ENCODE peak calls at places on chromosome 7, in six cellular contexts. One of them, this sample, is unnamed.

GRCh38 chr7:50628469-50629084 is 63.4 kb upstream of the DDC start:
- DNase-seq in transverse colon: no peak
- DNase-seq in HCT116: no peak
- DNase-seq in sigmoid colon: no peak
- DNase-seq in HL-60: no peak
- DNase-seq in Panc1: no peak
- DNase-seq in this sample: no peak

GRCh38 chr7:38855867-38856266 is 53.1 kb downstream of the VPS41 start:
- DNase-seq in HCT116: no peak
- DNase-seq in sigmoid colon: no peak
- DNase-seq in Panc1: no peak
- DNase-seq in transverse colon: no peak
- DNase-seq in HL-60: no peak
- DNase-seq in this sample: no peak

GRCh38 chr7:142626420-142627035 is 122.7 kb upstream of the PRSS1 start:
- DNase-seq in HL-60: peak
- DNase-seq in transverse colon: peak
- DNase-seq in HCT116: peak
- DNase-seq in sigmoid colon: no peak
- DNase-seq in Panc1: peak
- DNase-seq in this sample: peak

GRCh38 chr7:37194943-37195342 is 253.7 kb downstream of the ELMO1 start:
- DNase-seq in Panc1: no peak
- DNase-seq in HCT116: no peak
- DNase-seq in sigmoid colon: no peak
- DNase-seq in transverse colon: no peak
- DNase-seq in HL-60: no peak
- DNase-seq in this sample: no peak

GRCh38 chr7:96826089-96826488 is 116.4 kb upstream of the SEM1 start:
- DNase-seq in HL-60: no peak
- DNase-seq in sigmoid colon: no peak
- DNase-seq in HCT116: no peak
- DNase-seq in transverse colon: no peak
- DNase-seq in Panc1: no peak
- DNase-seq in this sample: no peak

GRCh38 chr7:44281811-44282600 is 43.4 kb downstream of the CAMK2B start:
- DNase-seq in sigmoid colon: peak
- DNase-seq in Panc1: no peak
- DNase-seq in transverse colon: peak
- DNase-seq in HCT116: no peak
- DNase-seq in HL-60: no peak
- DNase-seq in this sample: peak

GRCh38 chr7:35605760-35606159 is 89.2 kb downstream of the HERPUD2 start:
- DNase-seq in HL-60: no peak
- DNase-seq in transverse colon: no peak
- DNase-seq in sigmoid colon: no peak
- DNase-seq in Panc1: no peak
- DNase-seq in HCT116: no peak
- DNase-seq in this sample: no peak

GRCh38 chr7:74657692-74658170 is at the start of gene GTF2I:
- DNase-seq in sigmoid colon: no peak
- DNase-seq in HL-60: no peak
- DNase-seq in transverse colon: no peak
- DNase-seq in HCT116: no peak
- DNase-seq in Panc1: no peak
- DNase-seq in this sample: peak

GRCh38 chr7:128006550-128007292 is 24.5 kb downstream of the LRRC4 start:
- DNase-seq in HL-60: no peak
- DNase-seq in Panc1: no peak
- DNase-seq in sigmoid colon: no peak
- DNase-seq in HCT116: no peak
- DNase-seq in transverse colon: no peak
- DNase-seq in this sample: no peak

GRCh38 chr7:128154519-128154918 is 86.6 kb upstream of the LEP start:
- DNase-seq in Panc1: no peak
- DNase-seq in sigmoid colon: no peak
- DNase-seq in HCT116: no peak
- DNase-seq in HL-60: peak
- DNase-seq in transverse colon: no peak
- DNase-seq in this sample: no peak

GRCh38 chr7:158266817-158267736 is 320.5 kb downstream of the PTPRN2 start:
- DNase-seq in transverse colon: peak
- DNase-seq in sigmoid colon: peak
- DNase-seq in HL-60: no peak
- DNase-seq in HCT116: no peak
- DNase-seq in Panc1: no peak
- DNase-seq in this sample: peak
- TF ChIP-seq POLR2AphosphoS5 in transverse colon: peak
- TF ChIP-seq POLR2AphosphoS5 in sigmoid colon: no peak
- TF ChIP-seq POLR2AphosphoS5 in HL-60: no peak
- TF ChIP-seq POLR2AphosphoS5 in HCT116: no peak
- TF ChIP-seq POLR2AphosphoS5 in Panc1: no peak
- TF ChIP-seq POLR2AphosphoS5 in this sample: no peak

DNA sequence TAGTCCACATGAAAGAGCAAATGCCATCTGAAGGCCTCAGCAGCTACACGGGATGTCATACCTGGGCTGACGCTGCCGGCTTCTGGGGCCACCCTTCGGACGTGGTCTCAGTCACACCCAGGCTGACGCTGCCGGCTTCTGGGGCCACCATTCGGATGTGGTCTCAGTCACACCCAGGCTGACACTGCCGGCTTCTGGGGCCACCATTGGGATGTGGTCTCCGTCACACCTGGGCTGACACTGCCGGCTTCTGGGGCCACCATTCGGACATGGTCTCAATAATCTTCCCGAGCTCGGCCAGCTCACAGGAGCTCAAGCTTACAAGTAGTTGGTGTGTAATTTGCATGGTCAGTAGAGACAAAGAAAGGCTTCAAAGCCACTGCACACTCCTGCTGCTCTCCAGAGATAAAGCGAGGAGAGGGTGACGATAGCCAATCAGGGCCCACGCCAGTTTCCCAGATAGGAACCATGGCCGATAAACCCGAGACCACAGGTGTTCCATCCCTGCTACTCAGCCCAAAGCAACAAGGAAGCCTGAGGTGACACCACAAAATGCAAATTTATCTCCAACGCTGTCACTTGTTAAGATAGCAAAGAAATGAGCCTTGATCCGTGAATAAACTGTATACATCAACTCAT is 165.0 kb downstream of the PTPRN2 start:
- DNase-seq in Panc1: no peak
- DNase-seq in transverse colon: no peak
- DNase-seq in sigmoid colon: no peak
- DNase-seq in HCT116: no peak
- DNase-seq in HL-60: no peak
- DNase-seq in this sample: no peak
- TF ChIP-seq POLR2AphosphoS5 in Panc1: no peak
- TF ChIP-seq POLR2AphosphoS5 in transverse colon: no peak
- TF ChIP-seq POLR2AphosphoS5 in sigmoid colon: no peak
- TF ChIP-seq POLR2AphosphoS5 in HCT116: no peak
- TF ChIP-seq POLR2AphosphoS5 in HL-60: no peak
- TF ChIP-seq POLR2AphosphoS5 in this sample: no peak

DNA sequence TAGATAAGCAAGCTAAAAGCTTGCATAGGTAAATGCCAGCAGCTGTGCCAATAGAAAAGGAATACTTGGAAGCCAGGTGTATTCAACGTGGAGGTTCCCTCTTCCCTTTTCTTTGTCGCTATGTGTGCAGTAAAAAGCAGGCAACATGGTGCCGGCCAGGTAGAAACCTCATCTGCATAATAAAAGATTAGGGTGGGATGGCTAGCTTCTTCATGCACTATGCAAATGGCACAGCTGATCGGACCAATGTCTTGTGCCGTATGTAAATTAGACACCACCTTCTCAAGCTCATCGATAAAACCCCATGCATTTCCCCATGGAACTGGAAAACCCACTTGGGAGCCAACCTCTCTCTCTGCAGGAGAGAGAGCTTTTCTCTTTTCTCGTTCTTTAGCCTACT is 150.9 kb upstream of the FOXK1 start:
- DNase-seq in HL-60: no peak
- DNase-seq in Panc1: no peak
- DNase-seq in sigmoid colon: no peak
- DNase-seq in transverse colon: no peak
- DNase-seq in HCT116: no peak
- DNase-seq in this sample: no peak
- TF ChIP-seq POLR2AphosphoS5 in HL-60: no peak
- TF ChIP-seq POLR2AphosphoS5 in Panc1: no peak
- TF ChIP-seq POLR2AphosphoS5 in sigmoid colon: no peak
- TF ChIP-seq POLR2AphosphoS5 in transverse colon: no peak
- TF ChIP-seq POLR2AphosphoS5 in HCT116: no peak
- TF ChIP-seq POLR2AphosphoS5 in this sample: no peak

DNA sequence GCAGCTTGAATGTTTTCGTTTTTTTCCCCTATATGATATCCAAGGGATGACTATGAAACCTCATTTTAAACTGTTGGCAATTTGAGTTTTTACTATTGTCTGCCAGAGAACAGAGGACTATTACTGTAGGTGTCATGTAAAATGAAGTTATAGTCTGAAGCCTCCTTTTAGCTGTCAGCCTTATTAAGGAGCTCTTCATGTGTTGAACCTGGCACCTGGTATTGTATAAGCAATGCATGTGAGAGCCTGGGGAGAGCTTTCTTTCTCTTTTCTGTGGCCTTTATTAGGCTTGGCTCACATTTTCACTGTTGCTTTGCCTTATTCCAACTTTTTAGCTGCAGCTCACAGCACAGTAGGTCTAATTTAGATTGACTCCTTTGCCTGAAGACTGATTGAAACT is 119.1 kb upstream of the FOXP2 start:
- DNase-seq in HL-60: no peak
- DNase-seq in Panc1: no peak
- DNase-seq in sigmoid colon: no peak
- DNase-seq in transverse colon: no peak
- DNase-seq in HCT116: no peak
- DNase-seq in this sample: no peak
- TF ChIP-seq POLR2AphosphoS5 in HL-60: no peak
- TF ChIP-seq POLR2AphosphoS5 in Panc1: no peak
- TF ChIP-seq POLR2AphosphoS5 in sigmoid colon: no peak
- TF ChIP-seq POLR2AphosphoS5 in transverse colon: no peak
- TF ChIP-seq POLR2AphosphoS5 in HCT116: no peak
- TF ChIP-seq POLR2AphosphoS5 in this sample: no peak

DNA sequence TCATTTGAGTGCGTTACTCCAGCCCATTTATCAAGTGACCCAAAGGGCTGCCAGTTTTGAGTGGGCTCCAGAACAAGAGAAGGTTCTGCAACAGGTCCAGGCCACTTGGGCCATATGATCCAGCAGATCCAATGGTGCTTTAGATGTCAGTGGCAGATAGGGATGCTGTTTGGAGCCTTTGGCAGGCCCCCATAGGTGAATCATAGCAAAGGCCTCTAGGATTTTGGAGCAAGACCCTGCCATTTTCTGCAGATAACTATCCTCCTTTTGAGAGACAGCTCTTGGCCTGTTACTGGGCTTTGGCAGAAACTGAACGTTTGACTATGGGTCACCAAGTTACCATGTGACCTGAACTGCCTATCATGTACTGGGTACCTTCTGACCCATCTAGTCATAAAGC is 358.8 kb upstream of the SEMA3C start:
- DNase-seq in HCT116: no peak
- DNase-seq in transverse colon: no peak
- DNase-seq in Panc1: no peak
- DNase-seq in sigmoid colon: no peak
- DNase-seq in HL-60: no peak
- DNase-seq in this sample: peak
- TF ChIP-seq POLR2AphosphoS5 in HCT116: no peak
- TF ChIP-seq POLR2AphosphoS5 in transverse colon: no peak
- TF ChIP-seq POLR2AphosphoS5 in Panc1: no peak
- TF ChIP-seq POLR2AphosphoS5 in sigmoid colon: no peak
- TF ChIP-seq POLR2AphosphoS5 in HL-60: no peak
- TF ChIP-seq POLR2AphosphoS5 in this sample: no peak

DNA sequence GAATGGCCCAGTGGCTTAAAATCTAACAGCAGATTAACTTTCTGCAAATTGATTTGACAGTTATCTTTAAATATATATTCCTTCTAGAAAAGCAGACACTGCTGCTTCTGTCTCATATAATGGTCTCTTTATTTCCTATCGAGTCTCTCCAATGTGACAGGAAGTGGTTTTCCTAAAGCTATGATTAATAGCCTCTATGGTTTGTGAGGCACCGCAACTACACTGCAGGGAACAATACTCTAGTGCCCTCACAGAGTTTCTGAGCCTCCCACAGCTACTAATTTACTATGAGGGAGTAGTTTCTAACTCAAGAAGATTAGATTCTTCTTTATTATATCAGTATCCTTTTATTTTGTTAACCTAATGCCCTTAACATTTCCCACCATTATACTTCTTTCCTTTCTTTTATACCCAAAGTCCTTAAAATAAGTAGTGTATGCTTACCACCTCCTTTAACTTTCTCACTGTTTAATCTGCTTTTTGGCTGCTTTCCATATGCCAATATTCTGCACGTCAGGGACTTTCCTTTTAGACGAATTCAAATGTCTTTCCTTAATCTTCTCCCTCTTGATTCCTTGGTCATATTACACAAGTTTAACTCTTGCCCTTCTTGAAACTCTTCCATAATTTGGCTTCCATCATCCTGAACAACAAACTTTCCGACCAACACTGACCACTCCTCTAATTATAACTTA is 23.8 kb upstream of the AHR start:
- DNase-seq in HL-60: no peak
- DNase-seq in sigmoid colon: no peak
- DNase-seq in Panc1: no peak
- DNase-seq in HCT116: no peak
- DNase-seq in transverse colon: no peak
- DNase-seq in this sample: no peak
- TF ChIP-seq POLR2AphosphoS5 in HL-60: no peak
- TF ChIP-seq POLR2AphosphoS5 in sigmoid colon: no peak
- TF ChIP-seq POLR2AphosphoS5 in Panc1: no peak
- TF ChIP-seq POLR2AphosphoS5 in HCT116: no peak
- TF ChIP-seq POLR2AphosphoS5 in transverse colon: no peak
- TF ChIP-seq POLR2AphosphoS5 in this sample: no peak

GRCh38 chr7:15747187-15748111 is 61.0 kb upstream of the MEOX2 start:
- DNase-seq in Panc1: no peak
- DNase-seq in sigmoid colon: no peak
- DNase-seq in HL-60: no peak
- DNase-seq in HCT116: no peak
- DNase-seq in transverse colon: no peak
- DNase-seq in this sample: no peak
- TF ChIP-seq POLR2AphosphoS5 in Panc1: no peak
- TF ChIP-seq POLR2AphosphoS5 in sigmoid colon: peak
- TF ChIP-seq POLR2AphosphoS5 in HL-60: no peak
- TF ChIP-seq POLR2AphosphoS5 in HCT116: no peak
- TF ChIP-seq POLR2AphosphoS5 in transverse colon: peak
- TF ChIP-seq POLR2AphosphoS5 in this sample: no peak

DNA sequence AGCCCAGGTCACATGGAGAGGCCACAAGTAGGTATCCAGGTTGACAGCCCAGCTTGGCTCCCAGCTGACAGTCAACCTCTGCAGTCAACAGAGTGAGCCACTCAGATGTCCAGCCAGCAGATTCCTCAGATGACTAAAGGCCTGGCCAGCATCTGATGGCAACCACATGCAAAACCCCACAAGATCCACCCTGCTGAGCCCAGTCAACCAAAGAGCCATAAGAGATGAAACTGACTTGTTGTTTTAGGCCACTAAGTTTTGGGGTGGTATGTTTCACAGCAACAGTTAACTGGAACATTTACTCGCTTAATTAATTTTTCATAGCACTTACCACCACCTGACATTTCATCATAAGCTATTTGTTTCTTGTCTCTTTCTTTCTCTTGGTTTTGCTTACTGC is 107.3 kb upstream of the KDM7A start:
- DNase-seq in HCT116: no peak
- DNase-seq in HL-60: no peak
- DNase-seq in sigmoid colon: no peak
- DNase-seq in transverse colon: no peak
- DNase-seq in Panc1: no peak
- DNase-seq in this sample: no peak
- TF ChIP-seq POLR2AphosphoS5 in HCT116: no peak
- TF ChIP-seq POLR2AphosphoS5 in HL-60: no peak
- TF ChIP-seq POLR2AphosphoS5 in sigmoid colon: no peak
- TF ChIP-seq POLR2AphosphoS5 in transverse colon: no peak
- TF ChIP-seq POLR2AphosphoS5 in Panc1: no peak
- TF ChIP-seq POLR2AphosphoS5 in this sample: no peak